ENCODE peak calls at places on chromosome 10, in five cellular contexts. I is body of pancreas, T is ovary, Y is Panc1, L is PC-3. D is an unnamed sample.
A peak's percentile ranks its signal among the peaks of the same experiment; 100 is the strongest.

GRCh38 chr10:62960416-62960815 is 144.2 kb upstream of the EGR2 start:
- DNase-seq in L (peak; percentile 100), I (no peak), T (no peak), Y (no peak), D (no peak)

GRCh38 chr10:5665380-5666323 is 743 bp downstream of the ASB13 start:
- DNase-seq in L (no peak), T (peak; percentile 69), Y (no peak), I (no peak), D (peak; percentile 49)

GRCh38 chr10:57952741-57953140 is 315.0 kb downstream of the IPMK start:
- DNase-seq in I (no peak), L (no peak), T (no peak), Y (no peak), D (no peak)

GRCh38 chr10:28400176-28400575 is 97.3 kb upstream of the MPP7 start:
- DNase-seq in L (no peak), I (no peak), Y (no peak), T (no peak), D (no peak)

GRCh38 chr10:33421789-33422188 is 87.3 kb upstream of the NRP1 start:
- DNase-seq in Y (no peak), L (peak; percentile 93), T (no peak), I (peak; percentile 45), D (no peak)

GRCh38 chr10:12081470-12081869 is 12.7 kb downstream of the DHTKD1 start:
- DNase-seq in L (no peak), I (no peak), Y (no peak), T (no peak), D (no peak)

GRCh38 chr10:26566525-26567348 is 128.6 kb downstream of the APBB1IP start:
- DNase-seq in Y (no peak), I (no peak), L (no peak), T (no peak), D (peak; percentile 6)

GRCh38 chr10:92990615-92991014 is 70.0 kb upstream of the CYP26C1 start:
- DNase-seq in L (peak; percentile 25), T (no peak), I (no peak), Y (no peak), D (no peak)

GRCh38 chr10:127492607-127493250 is 56.4 kb upstream of the NPS start:
- DNase-seq in Y (no peak), I (no peak), L (peak; percentile 9), T (no peak), D (no peak)

GRCh38 chr10:121684276-121684675 is 86.0 kb upstream of the FGFR2 start:
- DNase-seq in I (no peak), L (peak; percentile 31), T (no peak), Y (no peak), D (no peak)

GRCh38 chr10:106111241-106111640 is 1053.3 kb downstream of the SORCS1 start:
- DNase-seq in Y (no peak), L (peak; percentile 79), I (no peak), T (no peak), D (no peak)

GRCh38 chr10:74293686-74294365 is 142.8 kb downstream of the ADK start:
- DNase-seq in I (no peak), L (peak; percentile 100), Y (peak; percentile 10), T (no peak), D (peak; percentile 71)

GRCh38 chr10:101901340-101901739 is 57.7 kb upstream of the KCNIP2 start:
- DNase-seq in Y (no peak), T (no peak), L (no peak), I (no peak), D (no peak)

GRCh38 chr10:130810856-130811255 is 500.7 kb downstream of the TCERG1L start:
- DNase-seq in L (no peak), T (no peak), Y (no peak), I (no peak), D (no peak)

GRCh38 chr10:69088801-69089501 is 1.0 kb downstream of the SRGN start:
- DNase-seq in T (no peak), I (no peak), L (peak; percentile 98), Y (no peak), D (no peak)

GRCh38 chr10:71604324-71605018 is 115.1 kb downstream of the C10orf105 start:
- DNase-seq in Y (no peak), L (peak; percentile 17), I (no peak), T (no peak), D (no peak)

GRCh38 chr10:131354380-131354779 is 42.9 kb upstream of the TCERG1L start:
- DNase-seq in Y (no peak), I (no peak), L (peak; percentile 4), T (no peak), D (peak; percentile 25)

GRCh38 chr10:4663162-4663992 is 162.6 kb upstream of the AKR1E2 start:
- DNase-seq in Y (peak; percentile 94), I (peak; percentile 32), L (peak; percentile 93), T (no peak), D (peak; percentile 80)

GRCh38 chr10:48363617-48364355 is 57.3 kb downstream of the MAPK8 start:
- DNase-seq in L (peak; percentile 86), T (no peak), Y (peak; percentile 62), I (peak; percentile 33), D (peak; percentile 66)

GRCh38 chr10:15348579-15348978 is 22.5 kb downstream of the FAM171A1 start:
- DNase-seq in L (no peak), I (no peak), T (peak; percentile 47), Y (no peak), D (no peak)

GRCh38 chr10:59839576-59839975 is 66.8 kb downstream of the CCDC6 start:
- DNase-seq in T (no peak), Y (no peak), L (peak; percentile 15), I (no peak), D (no peak)

GRCh38 chr10:49138361-49138891 is 4.6 kb upstream of the FAM170B start:
- DNase-seq in T (peak; percentile 47), L (no peak), I (no peak), Y (no peak), D (no peak)

GRCh38 chr10:77319557-77319956 is 318.1 kb downstream of the KCNMA1 start:
- DNase-seq in T (no peak), I (no peak), Y (no peak), L (peak; percentile 52), D (peak; percentile 64)

GRCh38 chr10:114342976-114343375 is 61.3 kb downstream of the AFAP1L2 start:
- DNase-seq in L (no peak), Y (no peak), I (no peak), T (no peak), D (no peak)

GRCh38 chr10:12703813-12704212 is 297.7 kb downstream of the CCDC3 start:
- DNase-seq in T (no peak), I (no peak), L (peak; percentile 81), Y (no peak), D (no peak)

GRCh38 chr10:78937388-78937787 is 131.4 kb upstream of the ZMIZ1 start:
- DNase-seq in T (no peak), I (no peak), Y (no peak), L (peak; percentile 56), D (no peak)

GRCh38 chr10:100653957-100654834 is 91.2 kb upstream of the PAX2 start:
- DNase-seq in Y (no peak), I (no peak), T (peak; percentile 36), L (no peak), D (no peak)

GRCh38 chr10:117373848-117374505 is 1.3 kb downstream of the PDZD8 start:
- DNase-seq in Y (no peak), L (peak; percentile 25), T (peak; percentile 47), I (peak; percentile 56), D (peak; percentile 26)

GRCh38 chr10:101558206-101558605 is 29.9 kb downstream of the POLL start:
- DNase-seq in T (no peak), L (no peak), Y (no peak), I (no peak), D (no peak)

GRCh38 chr10:47042815-47043750 is 131.9 kb downstream of the PTPN20 start:
- DNase-seq in Y (no peak), I (no peak), L (no peak), T (peak; percentile 18), D (no peak)

GRCh38 chr10:60283397-60283796 is 106.3 kb downstream of the ANK3 start:
- DNase-seq in T (no peak), Y (no peak), I (no peak), L (peak; percentile 97), D (no peak)

GRCh38 chr10:69375307-69376151 is 41.2 kb downstream of the TACR2 start:
- DNase-seq in T (peak; percentile 74), I (peak; percentile 57), Y (no peak), L (no peak), D (peak; percentile 94)

GRCh38 chr10:119650692-119651513 is at the start of gene BAG3:
- DNase-seq in I (peak; percentile 92), L (peak; percentile 84), T (peak; percentile 96), Y (no peak), D (peak; percentile 93)

GRCh38 chr10:68562666-68563522 is 2.8 kb downstream of the TET1 start:
- DNase-seq in T (no peak), Y (no peak), I (no peak), L (no peak), D (no peak)

GRCh38 chr10:114367041-114367675 is 37.1 kb downstream of the AFAP1L2 start:
- DNase-seq in T (peak; percentile 61), Y (no peak), I (no peak), L (no peak), D (peak; percentile 39)

GRCh38 chr10:59898125-59898835 is 8.1 kb downstream of the CCDC6 start:
- DNase-seq in I (no peak), Y (no peak), T (no peak), L (no peak), D (no peak)

GRCh38 chr10:13678444-13678843 is 91.7 kb downstream of the PRPF18 start:
- DNase-seq in I (no peak), T (no peak), Y (no peak), L (no peak), D (no peak)

GRCh38 chr10:113030453-113030852 is 80.4 kb downstream of the TCF7L2 start:
- DNase-seq in I (no peak), T (no peak), Y (no peak), L (no peak), D (no peak)
- H3K4me1 ChIP-seq in I (peaks cover 34% of the 10 kb centered on the region), T (peaks cover 28% of the 10 kb centered on the region), Y (peaks cover 58% of the 10 kb centered on the region), L (no peaks in the 10 kb centered on the region), D (peaks cover 30% of the 10 kb centered on the region)

GRCh38 chr10:82552273-82552672 is 677.3 kb downstream of the NRG3 start:
- DNase-seq in Y (no peak), I (no peak), L (no peak), T (no peak), D (no peak)
- TF ChIP-seq CTCF in Y (no peak), I (no peak), L (no peak), T (no peak), D (no peak)

GRCh38 chr10:132632091-132632561 is 94.5 kb downstream of the INPP5A start:
- DNase-seq in T (peak; percentile 51), Y (no peak), L (no peak), I (no peak), D (no peak)
- H3K4me1 ChIP-seq in T (peaks cover 42% of the 10 kb centered on the region), Y (peaks cover 3% of the 10 kb centered on the region), L (peaks cover 3% of the 10 kb centered on the region), I (peaks cover 24% of the 10 kb centered on the region), D (peaks cover 33% of the 10 kb centered on the region)

GRCh38 chr10:103062854-103063642 is 130.0 kb downstream of the NT5C2 start:
- DNase-seq in I (no peak), L (peak; percentile 27), Y (no peak), T (no peak), D (peak; percentile 19)
- TF ChIP-seq CTCF in I (no peak), L (peak; percentile 47), Y (peak; percentile 57), T (no peak), D (no peak)

D was measured in thyroid gland.